ENCODE peak calls at places on chromosomes 12 and 14, in ten cellular contexts. P is epithelial cell of proximal tubule, O is body of pancreas, G is tibial nerve, L is HL-60, V is mucosa of descending colon, R is BJ, Z is OCI-LY7, I is MM.1S, U is right lobe of liver. E is an unnamed sample.

GRCh38 chr12:26058818-26059217 is 66.0 kb downstream of the BHLHE41 start:
- DNase-seq in P (no peak), O (no peak), G (no peak), L (no peak), V (no peak), R (no peak), Z (no peak), I (no peak), U (no peak), E (no peak)

GRCh38 chr14:96661244-96661969 is 135.8 kb upstream of the VRK1 start:
- DNase-seq in P (no peak), O (no peak), G (no peak), L (no peak), V (no peak), R (no peak), Z (no peak), I (no peak), U (no peak), E (no peak)

GRCh38 chr14:23582906-23583760 is 4.5 kb upstream of the JPH4 start:
- DNase-seq in P (no peak), O (no peak), G (no peak), L (no peak), V (no peak), R (no peak), Z (no peak), I (no peak), U (no peak), E (no peak)

GRCh38 chr12:78146365-78146772 is 315.7 kb downstream of the NAV3 start:
- DNase-seq in P (no peak), O (no peak), G (no peak), L (no peak), V (no peak), R (no peak), Z (peak; percentile 61), I (peak; percentile 42), U (no peak), E (peak; percentile 69)

GRCh38 chr12:82034769-82035168 is 275.6 kb upstream of the PPFIA2 start:
- DNase-seq in P (no peak), O (no peak), G (no peak), L (no peak), V (no peak), R (no peak), Z (no peak), I (no peak), U (no peak), E (no peak)

GRCh38 chr14:38420045-38420444 is 164.2 kb upstream of the CLEC14A start:
- DNase-seq in P (no peak), O (no peak), G (no peak), L (no peak), V (no peak), R (no peak), Z (no peak), I (no peak), U (no peak), E (peak; percentile 53)

GRCh38 chr12:76340680-76341435 is 7.4 kb downstream of the BBS10 start:
- DNase-seq in P (no peak), O (no peak), G (no peak), L (peak; percentile 14), V (no peak), R (no peak), Z (peak; percentile 8), I (no peak), U (no peak), E (no peak)

GRCh38 chr12:67515679-67516363 is 132.7 kb upstream of the DYRK2 start:
- DNase-seq in P (no peak), O (peak; percentile 36), G (no peak), L (no peak), V (no peak), R (no peak), Z (peak; percentile 80), I (peak; percentile 96), U (no peak), E (peak; percentile 32)

GRCh38 chr14:22505751-22506710 is 83.0 kb downstream of the DAD1 start:
- DNase-seq in P (no peak), O (no peak), G (no peak), L (no peak), V (no peak), R (no peak), Z (peak; percentile 66), I (no peak), U (no peak), E (no peak)
- H3K4me3 ChIP-seq in P (no peak overlapping the region), O (no peak overlapping the region), G (no peak overlapping the region), L (no peak overlapping the region), V (no peak overlapping the region), R (no peak overlapping the region), Z (peak overlapping the region; percentile 8), I (no peak overlapping the region), U (no peak overlapping the region), E (no peak overlapping the region)

GRCh38 chr12:122336015-122336946 is 70.0 kb upstream of the VPS33A start:
- DNase-seq in P (no peak), O (peak; percentile 19), G (no peak), L (peak; percentile 27), V (no peak), R (no peak), Z (peak; percentile 69), I (no peak), U (peak; percentile 36), E (peak; percentile 61)
- TF ChIP-seq CTCF in P (peak; percentile 86), O (peak; percentile 43), G (no peak), L (peak; percentile 70), V (no peak), R (peak; percentile 79), Z (peak; percentile 98), I (peak; percentile 43), U (peak; percentile 74), E (peak; percentile 74)

GRCh38 chr14:84254205-84254788 is 1275.6 kb upstream of the FLRT2 start:
- DNase-seq in P (no peak), O (no peak), G (no peak), L (no peak), V (no peak), R (no peak), Z (no peak), I (no peak), U (no peak), E (peak; percentile 73)
- H3K4me3 ChIP-seq in P (no peak overlapping the region), O (no peak overlapping the region), G (no peak overlapping the region), L (no peak overlapping the region), V (no peak overlapping the region), R (no peak overlapping the region), Z (no peak overlapping the region), I (no peak overlapping the region), U (no peak overlapping the region), E (no peak overlapping the region)

GRCh38 chr14:63039800-63040380 is 5.4 kb downstream of the KCNH5 start:
- DNase-seq in P (peak; percentile 15), O (no peak), G (no peak), L (no peak), V (no peak), R (peak; percentile 1), Z (peak; percentile 13), I (peak; percentile 27), U (no peak), E (peak; percentile 88)
- TF ChIP-seq CTCF in P (peak; percentile 55), O (peak; percentile 6), G (no peak), L (no peak), V (no peak), R (peak; percentile 19), Z (peak; percentile 66), I (peak; percentile 31), U (peak; percentile 26), E (peak; percentile 31)

GRCh38 chr12:64088431-64089349 is 133.4 kb downstream of the KICS2 start:
- DNase-seq in P (peak; percentile 95), O (peak; percentile 81), G (peak; percentile 35), L (peak; percentile 82), V (no peak), R (peak; percentile 76), Z (no peak), I (peak; percentile 48), U (peak; percentile 23), E (peak; percentile 95)
- H3K4me3 ChIP-seq in P (peak overlapping the region; percentile 20), O (no peak overlapping the region), G (no peak overlapping the region), L (no peak overlapping the region), V (no peak overlapping the region), R (no peak overlapping the region), Z (no peak overlapping the region), I (no peak overlapping the region), U (no peak overlapping the region), E (no peak overlapping the region)

GRCh38 chr12:45282411-45282810 is 66.5 kb downstream of the ANO6 start:
- DNase-seq in P (no peak), O (no peak), G (no peak), L (no peak), V (peak; percentile 57), R (no peak), Z (no peak), I (no peak), U (peak; percentile 35), E (no peak)

GRCh38 chr12:45281994-45282393 is 66.1 kb downstream of the ANO6 start:
- DNase-seq in P (no peak), O (no peak), G (no peak), L (no peak), V (no peak), R (no peak), Z (no peak), I (no peak), U (no peak), E (peak; percentile 20)

GRCh38 chr12:45286621-45287020 is 70.7 kb downstream of the ANO6 start:
- DNase-seq in P (no peak), O (no peak), G (no peak), L (no peak), V (no peak), R (no peak), Z (no peak), I (no peak), U (no peak), E (no peak)

GRCh38 chr12:45285717-45286116 is 69.8 kb downstream of the ANO6 start:
- DNase-seq in P (no peak), O (no peak), G (no peak), L (no peak), V (no peak), R (no peak), Z (no peak), I (no peak), U (no peak), E (no peak)

DNA sequence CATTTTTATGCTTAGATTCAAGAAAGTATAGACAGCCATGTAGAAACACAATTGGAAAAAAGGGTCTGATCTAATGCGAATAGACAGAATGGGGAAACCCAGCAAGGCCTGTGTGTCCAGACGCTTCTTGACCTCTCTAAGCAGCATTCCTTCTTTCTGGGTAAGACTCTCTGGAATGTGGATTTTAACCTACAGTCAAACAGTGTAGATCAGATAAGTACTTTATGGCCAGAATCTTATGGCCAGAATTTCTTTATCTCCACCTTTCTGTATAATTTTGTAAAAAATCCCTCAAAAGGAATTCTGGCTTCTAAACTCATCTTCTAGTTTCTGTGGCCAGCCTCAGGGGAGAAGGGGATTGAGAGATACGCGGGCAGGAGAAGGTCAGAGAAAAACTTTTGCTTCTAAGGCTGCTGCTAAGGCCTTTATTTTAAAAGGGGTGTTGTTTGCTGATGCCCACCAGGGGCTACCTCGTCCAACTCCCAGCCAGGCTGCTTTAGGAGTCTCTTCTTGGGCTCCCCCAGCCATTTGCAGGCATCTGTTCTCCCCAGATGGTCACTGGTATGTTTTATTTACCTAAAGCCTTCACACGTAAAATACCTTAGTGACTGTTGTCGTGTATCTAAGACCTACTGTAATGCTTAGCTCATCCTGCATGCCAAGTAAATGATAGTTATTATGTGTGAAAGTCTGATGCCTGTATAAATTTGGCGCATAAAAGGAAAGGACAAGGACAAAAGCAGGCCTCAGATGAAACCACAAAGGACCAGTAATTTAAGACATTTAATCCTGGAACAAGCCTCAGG is 68.4 kb downstream of the ANO6 start:
- DNase-seq in P (no peak), O (no peak), G (no peak), L (no peak), V (no peak), R (peak; percentile 55), Z (no peak), I (no peak), U (no peak), E (peak; percentile 70)
- TF ChIP-seq CTCF in P (no peak), O (no peak), G (no peak), L (no peak), V (no peak), R (peak; percentile 42), Z (no peak), I (no peak), U (no peak), E (peak; percentile 29)